ENCODE peak calls at places on chromosomes 6 and 20, in four cellular contexts. O is T-helper 2 cell treated with Interferon-gamma antibody and Interleukin-4, amounts not matched to agents 5 μg/mL and 100 μg/mL, for 36 hours; N is ELR; U is effector memory CD8-positive, alpha-beta T cell. J is an unnamed sample.

GRCh38 chr6:151681426-151682059 is 125.9 kb upstream of the ESR1 start:
- DNase-seq in O (no peak), N (no peak), U (no peak), J (no peak)

GRCh38 chr20:24779886-24780285 is 169.2 kb upstream of the CST7 start:
- DNase-seq in O (no peak), N (no peak), U (no peak), J (no peak)

GRCh38 chr6:106527979-106528378 is 101.3 kb downstream of the RTN4IP1 start:
- DNase-seq in O (no peak), N (peak), U (no peak), J (no peak)

GRCh38 chr6:146149770-146150169 is 120.9 kb downstream of the GRM1 start:
- DNase-seq in O (no peak), N (no peak), U (no peak), J (no peak)

GRCh38 chr20:5033566-5033965 is 32.3 kb upstream of the SLC23A2 start:
- DNase-seq in O (no peak), N (no peak), U (no peak), J (no peak)

GRCh38 chr20:33893314-33893713 is 82.2 kb downstream of the CHMP4B start:
- DNase-seq in O (no peak), N (peak), U (no peak), J (peak)

GRCh38 chr6:108027594-108027993 is 46.9 kb downstream of the OSTM1 start:
- DNase-seq in O (no peak), N (peak), U (no peak), J (no peak)

GRCh38 chr20:36852187-36852586 is 23.8 kb upstream of the TLDC2 start:
- DNase-seq in O (no peak), N (no peak), U (no peak), J (no peak)

GRCh38 chr6:107113460-107114212 is 1.7 kb downstream of the BEND3 start:
- DNase-seq in O (no peak), N (no peak), U (no peak), J (no peak)

GRCh38 chr20:19404836-19405235 is 192.4 kb downstream of the SLC24A3 start:
- DNase-seq in O (no peak), N (no peak), U (no peak), J (no peak)

GRCh38 chr6:34602318-34603111 is 46.4 kb upstream of the SPDEF start:
- DNase-seq in O (no peak), N (peak), U (no peak), J (no peak)

GRCh38 chr6:121849477-121849876 is 414.0 kb downstream of the GJA1 start:
- DNase-seq in O (peak), N (peak), U (no peak), J (peak)

GRCh38 chr6:153485072-153485471 is 354.0 kb upstream of the RGS17 start:
- DNase-seq in O (no peak), N (no peak), U (no peak), J (no peak)

GRCh38 chr6:54234539-54234938 is 73.7 kb upstream of the TINAG start:
- DNase-seq in O (no peak), N (no peak), U (no peak), J (no peak)

GRCh38 chr6:143840595-143840994 is 2.5 kb upstream of the LTV1 start:
- DNase-seq in O (no peak), N (no peak), U (no peak), J (no peak)

GRCh38 chr20:44420497-44420896 is 55.2 kb upstream of the TTPAL start:
- DNase-seq in O (no peak), N (no peak), U (no peak), J (no peak)

GRCh38 chr6:122360809-122361208 is 38.6 kb upstream of the HSF2 start:
- DNase-seq in O (no peak), N (no peak), U (no peak), J (no peak)

GRCh38 chr6:108720798-108721197 is 127.4 kb upstream of the ARMC2 start:
- DNase-seq in O (no peak), N (no peak), U (no peak), J (no peak)

GRCh38 chr6:170129691-170130171 is 161.1 kb downstream of the DLL1 start:
- DNase-seq in O (no peak), N (no peak), U (no peak), J (no peak)

GRCh38 chr6:88519227-88520019 is 353.3 kb upstream of the CNR1 start:
- DNase-seq in O (no peak), N (no peak), U (no peak), J (no peak)

GRCh38 chr6:53793318-53793975 is 1.4 kb upstream of the LRRC1 start:
- DNase-seq in O (peak), N (peak), U (peak), J (no peak)

GRCh38 chr6:46715106-46715505 is 20.1 kb downstream of the PLA2G7 start:
- DNase-seq in O (no peak), N (peak), U (no peak), J (no peak)

J was measured in HS-27A.